ENCODE peak calls at places on chromosomes 16 and 17, in ten cellular contexts. V is fibroblast of pulmonary artery; C is CMK; H is psoas muscle; O is T-helper 2 cell treated with Interferon-gamma antibody and Interleukin-4, amounts not matched to agents 5 μg/mL and 100 μg/mL, for 36 hours; Q is A172; T is spleen; U is breast epithelium; L is MM.1S; Z is stimulated activated CD4-positive, alpha-beta T cell treated with anti-CD3 and anti-CD28 coated beads, Interleukin-4, amount 100 ng/mL, for 48 hours. G is an unnamed sample.

GRCh38 chr17:76337413-76337777 is 16.3 kb downstream of the PRPSAP1 start:
- DNase-seq in V (no peak), C (no peak), H (no peak), O (no peak), Q (peak; percentile 81), T (no peak), U (no peak), L (no peak), Z (no peak), G (no peak)

GRCh38 chr17:29619251-29619650 is 3.5 kb downstream of the CORO6 start:
- DNase-seq in V (peak; percentile 41), C (peak; percentile 30), H (peak; percentile 48), O (no peak), Q (peak; percentile 63), T (no peak), U (no peak), L (peak; percentile 31), Z (no peak), G (no peak)

GRCh38 chr17:56819431-56820145 is 14.1 kb downstream of the C17orf67 start:
- DNase-seq in V (peak; percentile 81), C (peak; percentile 35), H (peak; percentile 27), O (peak; percentile 66), Q (peak; percentile 78), T (peak; percentile 63), U (no peak), L (peak; percentile 74), Z (peak; percentile 69), G (peak; percentile 90)

GRCh38 chr16:66551788-66552287 is 538 bp upstream of the CKLF start:
- DNase-seq in V (no peak), C (no peak), H (no peak), O (no peak), Q (no peak), T (no peak), U (no peak), L (peak; percentile 23), Z (no peak), G (no peak)

GRCh38 chr17:33267881-33268548 is 25.1 kb downstream of the ASIC2 start:
- DNase-seq in V (no peak), C (no peak), H (no peak), O (no peak), Q (no peak), T (no peak), U (no peak), L (no peak), Z (no peak), G (no peak)

GRCh38 chr17:74591503-74591902 is 580 bp downstream of the CD300LD start:
- DNase-seq in V (no peak), C (no peak), H (no peak), O (no peak), Q (no peak), T (no peak), U (no peak), L (no peak), Z (no peak), G (no peak)

GRCh38 chr17:63697341-63698286 is 2.3 kb downstream of the LIMD2 start:
- DNase-seq in V (peak; percentile 48), C (no peak), H (peak; percentile 57), O (peak; percentile 74), Q (peak; percentile 48), T (peak; percentile 96), U (no peak), L (peak; percentile 72), Z (peak; percentile 66), G (no peak)

GRCh38 chr17:50469671-50470305 is 1.1 kb upstream of the CHAD start:
- DNase-seq in V (no peak), C (no peak), H (no peak), O (no peak), Q (no peak), T (peak; percentile 71), U (no peak), L (no peak), Z (no peak), G (no peak)

GRCh38 chr16:25854141-25854540 is 162.4 kb downstream of the HS3ST4 start:
- DNase-seq in V (no peak), C (no peak), H (no peak), O (no peak), Q (no peak), T (no peak), U (no peak), L (no peak), Z (no peak), G (no peak)

GRCh38 chr16:17318200-17318599 is 152.6 kb downstream of the XYLT1 start:
- DNase-seq in V (peak; percentile 12), C (no peak), H (no peak), O (no peak), Q (no peak), T (no peak), U (no peak), L (no peak), Z (no peak), G (no peak)

GRCh38 chr16:56354746-56355145 is 70.6 kb downstream of the AMFR start:
- DNase-seq in V (no peak), C (no peak), H (no peak), O (no peak), Q (no peak), T (peak; percentile 62), U (peak; percentile 33), L (no peak), Z (no peak), G (peak; percentile 15)

GRCh38 chr17:80216473-80217456 is 3.4 kb downstream of the SGSH start:
- DNase-seq in V (no peak), C (no peak), H (no peak), O (no peak), Q (no peak), T (no peak), U (no peak), L (no peak), Z (no peak), G (no peak)

GRCh38 chr17:72560303-72561247 is 439.8 kb downstream of the SOX9 start:
- DNase-seq in V (peak; percentile 66), C (peak; percentile 45), H (no peak), O (peak; percentile 15), Q (peak; percentile 61), T (no peak), U (no peak), L (peak; percentile 52), Z (peak; percentile 16), G (no peak)

GRCh38 chr16:49492090-49492801 is 118.6 kb downstream of the C16orf78 start:
- DNase-seq in V (peak; percentile 12), C (no peak), H (peak; percentile 68), O (no peak), Q (no peak), T (peak; percentile 83), U (no peak), L (peak; percentile 37), Z (peak; percentile 9), G (no peak)

GRCh38 chr16:55051571-55051970 is 120.9 kb downstream of the IRX5 start:
- DNase-seq in V (no peak), C (no peak), H (no peak), O (no peak), Q (no peak), T (peak; percentile 37), U (no peak), L (no peak), Z (no peak), G (no peak)

GRCh38 chr16:14309001-14309886 is 238.1 kb downstream of the MRTFB start:
- DNase-seq in V (no peak), C (no peak), H (no peak), O (no peak), Q (no peak), T (peak; percentile 68), U (peak; percentile 76), L (no peak), Z (no peak), G (no peak)

GRCh38 chr16:7555459-7555858 is 222.8 kb downstream of the RBFOX1 start:
- DNase-seq in V (no peak), C (no peak), H (no peak), O (no peak), Q (no peak), T (no peak), U (no peak), L (no peak), Z (no peak), G (no peak)

GRCh38 chr16:6249863-6250262 is 1082.8 kb upstream of the RBFOX1 start:
- DNase-seq in V (no peak), C (no peak), H (no peak), O (no peak), Q (no peak), T (no peak), U (no peak), L (peak; percentile 55), Z (no peak), G (no peak)

GRCh38 chr17:35780876-35781409 is 14.5 kb downstream of the MMP28 start:
- DNase-seq in V (no peak), C (no peak), H (no peak), O (no peak), Q (no peak), T (no peak), U (no peak), L (no peak), Z (no peak), G (no peak)

GRCh38 chr16:49754495-49755290 is 101.2 kb downstream of the ZNF423 start:
- DNase-seq in V (peak; percentile 65), C (no peak), H (peak; percentile 23), O (no peak), Q (peak; percentile 8), T (no peak), U (no peak), L (peak; percentile 16), Z (no peak), G (peak; percentile 27)

GRCh38 chr17:27810902-27811557 is 10.7 kb upstream of the NOS2 start:
- DNase-seq in V (peak; percentile 16), C (no peak), H (no peak), O (no peak), Q (no peak), T (no peak), U (no peak), L (no peak), Z (no peak), G (no peak)

GRCh38 chr16:58030136-58030840 is 4.7 kb downstream of the MMP15 start:
- DNase-seq in V (no peak), C (no peak), H (no peak), O (no peak), Q (no peak), T (no peak), U (no peak), L (no peak), Z (no peak), G (no peak)

GRCh38 chr16:8632675-8633182 is 11.2 kb downstream of the METTL22 start:
- DNase-seq in V (no peak), C (peak; percentile 63), H (peak; percentile 29), O (no peak), Q (no peak), T (peak; percentile 84), U (no peak), L (no peak), Z (no peak), G (no peak)

GRCh38 chr17:61335105-61335844 is 64.4 kb upstream of the TBX2 start:
- DNase-seq in V (peak; percentile 66), C (no peak), H (no peak), O (no peak), Q (no peak), T (peak; percentile 34), U (no peak), L (no peak), Z (no peak), G (no peak)

GRCh38 chr16:4550587-4550986 is 5.6 kb upstream of the C16orf96 start:
- DNase-seq in V (no peak), C (no peak), H (no peak), O (no peak), Q (no peak), T (no peak), U (no peak), L (no peak), Z (no peak), G (no peak)

GRCh38 chr17:45311762-45312476 is 4.9 kb downstream of the MAP3K14 start:
- DNase-seq in V (no peak), C (no peak), H (peak; percentile 68), O (peak; percentile 91), Q (peak; percentile 85), T (peak; percentile 91), U (no peak), L (peak; percentile 95), Z (peak; percentile 85), G (peak; percentile 32)